ENCODE peak calls at places on chromosomes 16 and 17, in seven cellular contexts. One of them, this sample, is unnamed.

GRCh38 chr16:67286441-67287235 is 7.3 kb downstream of the PLEKHG4 start:
- DNase-seq in AG09319: no peak
- DNase-seq in anterior cingulate cortex: no peak
- DNase-seq in H9: no peak
- DNase-seq in activated CD8-positive, alpha-beta memory T cell treated with anti-CD3 and anti-CD28 coated beads for 1 hour: no peak
- DNase-seq in amniotic stem cell: no peak
- DNase-seq in AG10803: no peak
- DNase-seq in this sample: no peak

GRCh38 chr17:2192367-2193028 is 111.1 kb downstream of the SMG6 start:
- DNase-seq in AG10803: peak; percentile 98
- DNase-seq in anterior cingulate cortex: no peak
- DNase-seq in H9: no peak
- DNase-seq in AG09319: peak; percentile 88
- DNase-seq in amniotic stem cell: peak; percentile 49
- DNase-seq in activated CD8-positive, alpha-beta memory T cell treated with anti-CD3 and anti-CD28 coated beads for 1 hour: peak; percentile 44
- DNase-seq in this sample: no peak

GRCh38 chr17:72183194-72183685 is 62.4 kb downstream of the SOX9 start:
- DNase-seq in AG10803: no peak
- DNase-seq in amniotic stem cell: no peak
- DNase-seq in activated CD8-positive, alpha-beta memory T cell treated with anti-CD3 and anti-CD28 coated beads for 1 hour: no peak
- DNase-seq in AG09319: no peak
- DNase-seq in H9: no peak
- DNase-seq in anterior cingulate cortex: no peak
- DNase-seq in this sample: no peak

GRCh38 chr16:49604602-49605001 is 231.0 kb downstream of the C16orf78 start:
- DNase-seq in AG09319: no peak
- DNase-seq in amniotic stem cell: no peak
- DNase-seq in H9: peak; percentile 10
- DNase-seq in anterior cingulate cortex: no peak
- DNase-seq in AG10803: no peak
- DNase-seq in activated CD8-positive, alpha-beta memory T cell treated with anti-CD3 and anti-CD28 coated beads for 1 hour: no peak
- DNase-seq in this sample: no peak

GRCh38 chr16:57041182-57042156 is 50.9 kb upstream of the CPNE2 start:
- DNase-seq in amniotic stem cell: no peak
- DNase-seq in H9: no peak
- DNase-seq in AG10803: no peak
- DNase-seq in anterior cingulate cortex: no peak
- DNase-seq in activated CD8-positive, alpha-beta memory T cell treated with anti-CD3 and anti-CD28 coated beads for 1 hour: peak; percentile 64
- DNase-seq in AG09319: no peak
- DNase-seq in this sample: no peak

GRCh38 chr16:89495121-89495520 is 4.8 kb upstream of the ANKRD11 start:
- DNase-seq in H9: no peak
- DNase-seq in anterior cingulate cortex: no peak
- DNase-seq in amniotic stem cell: no peak
- DNase-seq in activated CD8-positive, alpha-beta memory T cell treated with anti-CD3 and anti-CD28 coated beads for 1 hour: no peak
- DNase-seq in AG09319: no peak
- DNase-seq in AG10803: peak; percentile 82
- DNase-seq in this sample: no peak

GRCh38 chr17:4968916-4969550 is 1.4 kb upstream of the SPAG7 start:
- DNase-seq in amniotic stem cell: peak; percentile 91
- DNase-seq in activated CD8-positive, alpha-beta memory T cell treated with anti-CD3 and anti-CD28 coated beads for 1 hour: no peak
- DNase-seq in AG09319: peak; percentile 89
- DNase-seq in H9: no peak
- DNase-seq in anterior cingulate cortex: no peak
- DNase-seq in AG10803: peak; percentile 90
- DNase-seq in this sample: no peak

GRCh38 chr17:70420876-70421445 is 251.6 kb downstream of the KCNJ2 start:
- DNase-seq in anterior cingulate cortex: no peak
- DNase-seq in AG10803: no peak
- DNase-seq in H9: no peak
- DNase-seq in AG09319: no peak
- DNase-seq in amniotic stem cell: no peak
- DNase-seq in activated CD8-positive, alpha-beta memory T cell treated with anti-CD3 and anti-CD28 coated beads for 1 hour: no peak
- DNase-seq in this sample: no peak

GRCh38 chr16:72877374-72878028 is 170.4 kb downstream of the ZFHX3 start:
- DNase-seq in anterior cingulate cortex: no peak
- DNase-seq in activated CD8-positive, alpha-beta memory T cell treated with anti-CD3 and anti-CD28 coated beads for 1 hour: no peak
- DNase-seq in AG10803: peak; percentile 80
- DNase-seq in AG09319: no peak
- DNase-seq in amniotic stem cell: peak; percentile 30
- DNase-seq in H9: no peak
- DNase-seq in this sample: no peak

GRCh38 chr16:12082207-12082606 is 105.7 kb downstream of the SNX29 start:
- DNase-seq in anterior cingulate cortex: no peak
- DNase-seq in AG10803: no peak
- DNase-seq in AG09319: no peak
- DNase-seq in amniotic stem cell: no peak
- DNase-seq in activated CD8-positive, alpha-beta memory T cell treated with anti-CD3 and anti-CD28 coated beads for 1 hour: no peak
- DNase-seq in H9: no peak
- DNase-seq in this sample: no peak

GRCh38 chr16:17345043-17345442 is 125.7 kb downstream of the XYLT1 start:
- DNase-seq in anterior cingulate cortex: no peak
- DNase-seq in AG10803: peak; percentile 91
- DNase-seq in amniotic stem cell: no peak
- DNase-seq in H9: no peak
- DNase-seq in activated CD8-positive, alpha-beta memory T cell treated with anti-CD3 and anti-CD28 coated beads for 1 hour: no peak
- DNase-seq in AG09319: no peak
- DNase-seq in this sample: no peak

GRCh38 chr16:35449663-35450062 is 1990.3 kb downstream of the TP53TG3F start:
- DNase-seq in H9: no peak
- DNase-seq in activated CD8-positive, alpha-beta memory T cell treated with anti-CD3 and anti-CD28 coated beads for 1 hour: no peak
- DNase-seq in AG10803: no peak
- DNase-seq in AG09319: no peak
- DNase-seq in anterior cingulate cortex: no peak
- DNase-seq in amniotic stem cell: no peak
- DNase-seq in this sample: no peak

GRCh38 chr17:21689604-21690003 is 2.7 kb upstream of the KCNJ18 start:
- DNase-seq in amniotic stem cell: peak; percentile 32
- DNase-seq in activated CD8-positive, alpha-beta memory T cell treated with anti-CD3 and anti-CD28 coated beads for 1 hour: no peak
- DNase-seq in AG09319: peak; percentile 60
- DNase-seq in H9: no peak
- DNase-seq in AG10803: peak; percentile 84
- DNase-seq in anterior cingulate cortex: no peak
- DNase-seq in this sample: no peak

GRCh38 chr16:5216681-5217080 is 119.1 kb upstream of the EEF2KMT start:
- DNase-seq in H9: no peak
- DNase-seq in amniotic stem cell: no peak
- DNase-seq in activated CD8-positive, alpha-beta memory T cell treated with anti-CD3 and anti-CD28 coated beads for 1 hour: no peak
- DNase-seq in AG10803: no peak
- DNase-seq in anterior cingulate cortex: no peak
- DNase-seq in AG09319: no peak
- DNase-seq in this sample: no peak

GRCh38 chr16:48117217-48118105 is 38.3 kb downstream of the ABCC12 start:
- DNase-seq in AG10803: no peak
- DNase-seq in anterior cingulate cortex: no peak
- DNase-seq in amniotic stem cell: no peak
- DNase-seq in activated CD8-positive, alpha-beta memory T cell treated with anti-CD3 and anti-CD28 coated beads for 1 hour: peak; percentile 26
- DNase-seq in AG09319: no peak
- DNase-seq in H9: peak; percentile 89
- DNase-seq in this sample: no peak

GRCh38 chr17:1967092-1967662 is 58.0 kb downstream of the RTN4RL1 start:
- DNase-seq in AG10803: no peak
- DNase-seq in H9: peak; percentile 93
- DNase-seq in activated CD8-positive, alpha-beta memory T cell treated with anti-CD3 and anti-CD28 coated beads for 1 hour: no peak
- DNase-seq in AG09319: no peak
- DNase-seq in amniotic stem cell: no peak
- DNase-seq in anterior cingulate cortex: no peak
- DNase-seq in this sample: no peak

GRCh38 chr17:67246648-67247415 is 1.8 kb upstream of the HELZ start:
- DNase-seq in activated CD8-positive, alpha-beta memory T cell treated with anti-CD3 and anti-CD28 coated beads for 1 hour: no peak
- DNase-seq in H9: peak; percentile 74
- DNase-seq in anterior cingulate cortex: no peak
- DNase-seq in amniotic stem cell: no peak
- DNase-seq in AG09319: no peak
- DNase-seq in AG10803: no peak
- DNase-seq in this sample: no peak

GRCh38 chr17:565506-565905 is 149.1 kb downstream of the VPS53 start:
- DNase-seq in amniotic stem cell: no peak
- DNase-seq in AG10803: no peak
- DNase-seq in H9: peak; percentile 65
- DNase-seq in activated CD8-positive, alpha-beta memory T cell treated with anti-CD3 and anti-CD28 coated beads for 1 hour: no peak
- DNase-seq in anterior cingulate cortex: no peak
- DNase-seq in AG09319: no peak
- DNase-seq in this sample: no peak

GRCh38 chr16:54193013-54193655 is 93.5 kb downstream of the IRX3 start:
- DNase-seq in H9: no peak
- DNase-seq in AG10803: no peak
- DNase-seq in anterior cingulate cortex: no peak
- DNase-seq in AG09319: no peak
- DNase-seq in amniotic stem cell: no peak
- DNase-seq in activated CD8-positive, alpha-beta memory T cell treated with anti-CD3 and anti-CD28 coated beads for 1 hour: no peak
- DNase-seq in this sample: no peak

GRCh38 chr16:79863128-79864031 is 262.8 kb upstream of the MAF start:
- DNase-seq in H9: no peak
- DNase-seq in anterior cingulate cortex: no peak
- DNase-seq in AG09319: no peak
- DNase-seq in AG10803: no peak
- DNase-seq in activated CD8-positive, alpha-beta memory T cell treated with anti-CD3 and anti-CD28 coated beads for 1 hour: no peak
- DNase-seq in amniotic stem cell: no peak
- DNase-seq in this sample: no peak

GRCh38 chr16:60932600-60932999 is 1103.6 kb downstream of the CDH8 start:
- DNase-seq in amniotic stem cell: no peak
- DNase-seq in AG09319: no peak
- DNase-seq in anterior cingulate cortex: no peak
- DNase-seq in activated CD8-positive, alpha-beta memory T cell treated with anti-CD3 and anti-CD28 coated beads for 1 hour: no peak
- DNase-seq in AG10803: no peak
- DNase-seq in H9: no peak
- DNase-seq in this sample: no peak

GRCh38 chr17:49344914-49345313 is 17.1 kb downstream of the ZNF652 start:
- DNase-seq in anterior cingulate cortex: no peak
- DNase-seq in AG09319: no peak
- DNase-seq in H9: no peak
- DNase-seq in activated CD8-positive, alpha-beta memory T cell treated with anti-CD3 and anti-CD28 coated beads for 1 hour: no peak
- DNase-seq in AG10803: no peak
- DNase-seq in amniotic stem cell: no peak
- DNase-seq in this sample: no peak

GRCh38 chr16:61471737-61472136 is 564.5 kb downstream of the CDH8 start:
- DNase-seq in AG09319: no peak
- DNase-seq in amniotic stem cell: no peak
- DNase-seq in anterior cingulate cortex: no peak
- DNase-seq in activated CD8-positive, alpha-beta memory T cell treated with anti-CD3 and anti-CD28 coated beads for 1 hour: no peak
- DNase-seq in H9: no peak
- DNase-seq in AG10803: no peak
- DNase-seq in this sample: no peak

GRCh38 chr16:27973678-27974077 is 89.8 kb downstream of the GSG1L start:
- DNase-seq in H9: no peak
- DNase-seq in AG10803: no peak
- DNase-seq in AG09319: no peak
- DNase-seq in amniotic stem cell: no peak
- DNase-seq in anterior cingulate cortex: no peak
- DNase-seq in activated CD8-positive, alpha-beta memory T cell treated with anti-CD3 and anti-CD28 coated beads for 1 hour: no peak
- DNase-seq in this sample: no peak

GRCh38 chr17:39643271-39643670 is 6.3 kb downstream of the STARD3 start:
- DNase-seq in H9: no peak
- DNase-seq in AG09319: no peak
- DNase-seq in activated CD8-positive, alpha-beta memory T cell treated with anti-CD3 and anti-CD28 coated beads for 1 hour: no peak
- DNase-seq in amniotic stem cell: no peak
- DNase-seq in anterior cingulate cortex: no peak
- DNase-seq in AG10803: peak; percentile 27
- DNase-seq in this sample: no peak

GRCh38 chr17:55742272-55743102 is 8.4 kb upstream of the PCTP start:
- DNase-seq in AG10803: no peak
- DNase-seq in activated CD8-positive, alpha-beta memory T cell treated with anti-CD3 and anti-CD28 coated beads for 1 hour: no peak
- DNase-seq in H9: no peak
- DNase-seq in AG09319: no peak
- DNase-seq in amniotic stem cell: no peak
- DNase-seq in anterior cingulate cortex: no peak
- DNase-seq in this sample: no peak

GRCh38 chr17:1882836-1883235 is 53.0 kb downstream of the RPA1 start:
- DNase-seq in AG09319: no peak
- DNase-seq in H9: peak; percentile 57
- DNase-seq in anterior cingulate cortex: no peak
- DNase-seq in amniotic stem cell: peak; percentile 0
- DNase-seq in AG10803: peak; percentile 43
- DNase-seq in activated CD8-positive, alpha-beta memory T cell treated with anti-CD3 and anti-CD28 coated beads for 1 hour: no peak
- DNase-seq in this sample: no peak

GRCh38 chr16:31105677-31106213 is 2.4 kb upstream of the BCKDK start:
- DNase-seq in amniotic stem cell: no peak
- DNase-seq in AG10803: peak; percentile 80
- DNase-seq in AG09319: peak; percentile 27
- DNase-seq in H9: peak; percentile 89
- DNase-seq in activated CD8-positive, alpha-beta memory T cell treated with anti-CD3 and anti-CD28 coated beads for 1 hour: peak; percentile 73
- DNase-seq in anterior cingulate cortex: peak; percentile 58
- DNase-seq in this sample: no peak

GRCh38 chr17:34584805-34585416 is 5.5 kb downstream of the TMEM132E start:
- DNase-seq in activated CD8-positive, alpha-beta memory T cell treated with anti-CD3 and anti-CD28 coated beads for 1 hour: no peak
- DNase-seq in H9: no peak
- DNase-seq in AG10803: peak; percentile 13
- DNase-seq in amniotic stem cell: no peak
- DNase-seq in anterior cingulate cortex: no peak
- DNase-seq in AG09319: no peak
- DNase-seq in this sample: no peak

GRCh38 chr17:38852771-38853291 is 690 bp downstream of the RPL23 start:
- DNase-seq in AG09319: no peak
- DNase-seq in AG10803: no peak
- DNase-seq in amniotic stem cell: no peak
- DNase-seq in H9: no peak
- DNase-seq in activated CD8-positive, alpha-beta memory T cell treated with anti-CD3 and anti-CD28 coated beads for 1 hour: no peak
- DNase-seq in anterior cingulate cortex: no peak
- DNase-seq in this sample: no peak

GRCh38 chr16:23296994-23297393 is 5.1 kb upstream of the SCNN1B start:
- DNase-seq in AG10803: no peak
- DNase-seq in AG09319: no peak
- DNase-seq in H9: peak; percentile 69
- DNase-seq in activated CD8-positive, alpha-beta memory T cell treated with anti-CD3 and anti-CD28 coated beads for 1 hour: no peak
- DNase-seq in amniotic stem cell: no peak
- DNase-seq in anterior cingulate cortex: no peak
- DNase-seq in this sample: no peak

GRCh38 chr16:70573451-70574121 is 50.0 kb downstream of the SF3B3 start:
- DNase-seq in AG09319: peak; percentile 79
- DNase-seq in anterior cingulate cortex: no peak
- DNase-seq in H9: no peak
- DNase-seq in activated CD8-positive, alpha-beta memory T cell treated with anti-CD3 and anti-CD28 coated beads for 1 hour: no peak
- DNase-seq in amniotic stem cell: no peak
- DNase-seq in AG10803: peak; percentile 91
- DNase-seq in this sample: no peak

GRCh38 chr17:76495663-76496400 is 5.4 kb downstream of the RHBDF2 start:
- DNase-seq in H9: no peak
- DNase-seq in AG10803: no peak
- DNase-seq in anterior cingulate cortex: no peak
- DNase-seq in AG09319: no peak
- DNase-seq in activated CD8-positive, alpha-beta memory T cell treated with anti-CD3 and anti-CD28 coated beads for 1 hour: no peak
- DNase-seq in amniotic stem cell: no peak
- DNase-seq in this sample: no peak

GRCh38 chr17:78739331-78739853 is 42.7 kb downstream of the CYTH1 start:
- DNase-seq in AG10803: no peak
- DNase-seq in amniotic stem cell: no peak
- DNase-seq in anterior cingulate cortex: no peak
- DNase-seq in activated CD8-positive, alpha-beta memory T cell treated with anti-CD3 and anti-CD28 coated beads for 1 hour: no peak
- DNase-seq in H9: no peak
- DNase-seq in AG09319: no peak
- DNase-seq in this sample: no peak

GRCh38 chr16:75239463-75240122 is 11.8 kb downstream of the BCAR1 start:
- DNase-seq in AG10803: no peak
- DNase-seq in amniotic stem cell: no peak
- DNase-seq in activated CD8-positive, alpha-beta memory T cell treated with anti-CD3 and anti-CD28 coated beads for 1 hour: no peak
- DNase-seq in H9: peak; percentile 22
- DNase-seq in anterior cingulate cortex: no peak
- DNase-seq in AG09319: no peak
- DNase-seq in this sample: no peak

GRCh38 chr17:39543669-39544068 is 64.1 kb downstream of the NEUROD2 start:
- DNase-seq in anterior cingulate cortex: no peak
- DNase-seq in amniotic stem cell: no peak
- DNase-seq in H9: no peak
- DNase-seq in activated CD8-positive, alpha-beta memory T cell treated with anti-CD3 and anti-CD28 coated beads for 1 hour: no peak
- DNase-seq in AG10803: no peak
- DNase-seq in AG09319: no peak
- DNase-seq in this sample: no peak

GRCh38 chr16:87328846-87329245 is 11.7 kb upstream of the C16orf95 start:
- DNase-seq in anterior cingulate cortex: no peak
- DNase-seq in AG09319: no peak
- DNase-seq in AG10803: no peak
- DNase-seq in H9: no peak
- DNase-seq in activated CD8-positive, alpha-beta memory T cell treated with anti-CD3 and anti-CD28 coated beads for 1 hour: no peak
- DNase-seq in amniotic stem cell: no peak
- DNase-seq in this sample: no peak

GRCh38 chr16:868846-869822 is 68.6 kb upstream of the GNG13 start:
- DNase-seq in amniotic stem cell: no peak
- DNase-seq in AG10803: no peak
- DNase-seq in activated CD8-positive, alpha-beta memory T cell treated with anti-CD3 and anti-CD28 coated beads for 1 hour: no peak
- DNase-seq in H9: no peak
- DNase-seq in anterior cingulate cortex: no peak
- DNase-seq in AG09319: no peak
- DNase-seq in this sample: no peak

This sample was measured in cortex of kidney.